ENCODE peak calls at places on chromosomes 16 and 17, in six cellular contexts. R is psoas muscle; T is hepatocyte; Z is upper lobe of right lung; L is CD4-positive, CD25-positive, alpha-beta regulatory T cell; S is fibroblast of lung. H is an unnamed sample. For H3K27me3, the result is how much of the 10 kb centered on the place peaks cover.

GRCh38 chr17:45221997-45222272 is 250 bp downstream of the FMNL1 start:
- DNase-seq in R (no peak), T (no peak), Z (no peak), L (no peak), S (no peak), H (no peak)

GRCh38 chr16:87101903-87102302 is 215.3 kb downstream of the C16orf95 start:
- DNase-seq in R (no peak), T (no peak), Z (no peak), L (no peak), S (peak), H (no peak)

GRCh38 chr17:3845361-3845753 is 689 bp downstream of the NCBP3 start:
- DNase-seq in R (no peak), T (peak), Z (no peak), L (no peak), S (peak), H (no peak)

GRCh38 chr17:30334421-30334820 is 564 bp upstream of the TMIGD1 start:
- DNase-seq in R (no peak), T (no peak), Z (no peak), L (no peak), S (no peak), H (no peak)

GRCh38 chr17:13592427-13592826 is 9.3 kb downstream of the HS3ST3A1 start:
- DNase-seq in R (no peak), T (no peak), Z (no peak), L (no peak), S (peak), H (no peak)

GRCh38 chr16:1466968-1467521 is 7.8 kb downstream of the CLCN7 start:
- DNase-seq in R (no peak), T (no peak), Z (peak), L (no peak), S (no peak), H (no peak)

GRCh38 chr16:76906552-76906951 is 284.4 kb upstream of the MON1B start:
- DNase-seq in R (no peak), T (no peak), Z (no peak), L (no peak), S (no peak), H (no peak)

GRCh38 chr17:70609566-70609965 is 440.2 kb downstream of the KCNJ2 start:
- DNase-seq in R (no peak), T (no peak), Z (no peak), L (no peak), S (no peak), H (no peak)

GRCh38 chr17:82019905-82020873 is 2.5 kb downstream of the CENPX start:
- DNase-seq in R (peak), T (peak), Z (peak), L (peak), S (peak), H (peak)

GRCh38 chr16:81855552-81856153 is 76.6 kb downstream of the PLCG2 start:
- DNase-seq in R (no peak), T (no peak), Z (no peak), L (no peak), S (no peak), H (no peak)

GRCh38 chr17:59456923-59457615 is 108.3 kb upstream of the DHX40 start:
- DNase-seq in R (no peak), T (no peak), Z (no peak), L (no peak), S (no peak), H (no peak)

GRCh38 chr16:74449470-74449869 is 28.2 kb upstream of the CLEC18B start:
- DNase-seq in R (peak), T (peak), Z (no peak), L (no peak), S (peak), H (no peak)

GRCh38 chr17:6893382-6894205 is 62.1 kb upstream of the TEKT1 start:
- DNase-seq in R (no peak), T (no peak), Z (no peak), L (no peak), S (no peak), H (no peak)

GRCh38 chr17:17785407-17785806 is 51.4 kb downstream of the SREBF1 start:
- DNase-seq in R (peak), T (no peak), Z (no peak), L (no peak), S (no peak), H (no peak)

GRCh38 chr17:40903129-40903847 is 18.2 kb upstream of the KRT20 start:
- DNase-seq in R (no peak), T (peak), Z (no peak), L (no peak), S (peak), H (no peak)

GRCh38 chr17:47304191-47304590 is 19.6 kb upstream of the EFCAB13 start:
- DNase-seq in R (no peak), T (no peak), Z (no peak), L (no peak), S (peak), H (no peak)

GRCh38 chr17:61399131-61400057 is at the start of gene TBX2:
- DNase-seq in R (peak), T (peak), Z (peak), L (no peak), S (peak), H (no peak)

GRCh38 chr17:6670999-6671398 is 19.4 kb downstream of the C17orf100 start:
- DNase-seq in R (no peak), T (no peak), Z (no peak), L (no peak), S (no peak), H (no peak)

GRCh38 chr16:55283776-55284717 is 40.0 kb upstream of the IRX6 start:
- DNase-seq in R (no peak), T (no peak), Z (no peak), L (no peak), S (no peak), H (no peak)

GRCh38 chr17:58352843-58353719 is 1.1 kb upstream of the SUPT4H1 start:
- DNase-seq in R (no peak), T (peak), Z (peak), L (no peak), S (peak), H (peak)

GRCh38 chr17:13385481-13385907 is 216.2 kb downstream of the HS3ST3A1 start:
- DNase-seq in R (no peak), T (peak), Z (no peak), L (no peak), S (peak), H (no peak)

GRCh38 chr17:10089221-10089799 is 109.1 kb downstream of the GAS7 start:
- DNase-seq in R (no peak), T (no peak), Z (no peak), L (no peak), S (peak), H (no peak)

GRCh38 chr16:31869511-31870201 is 4.0 kb upstream of the ZNF267 start:
- DNase-seq in R (no peak), T (no peak), Z (peak), L (peak), S (peak), H (peak)

GRCh38 chr17:75573994-75574393 is 13.6 kb upstream of the MYO15B start:
- DNase-seq in R (no peak), T (peak), Z (no peak), L (no peak), S (no peak), H (no peak)

GRCh38 chr17:67431210-67432015 is 54.3 kb downstream of the PITPNC1 start:
- DNase-seq in R (no peak), T (peak), Z (no peak), L (no peak), S (peak), H (no peak)

GRCh38 chr17:81722184-81723120 is 10.4 kb downstream of the SLC25A10 start:
- DNase-seq in R (no peak), T (peak), Z (peak), L (no peak), S (no peak), H (no peak)

DNA sequence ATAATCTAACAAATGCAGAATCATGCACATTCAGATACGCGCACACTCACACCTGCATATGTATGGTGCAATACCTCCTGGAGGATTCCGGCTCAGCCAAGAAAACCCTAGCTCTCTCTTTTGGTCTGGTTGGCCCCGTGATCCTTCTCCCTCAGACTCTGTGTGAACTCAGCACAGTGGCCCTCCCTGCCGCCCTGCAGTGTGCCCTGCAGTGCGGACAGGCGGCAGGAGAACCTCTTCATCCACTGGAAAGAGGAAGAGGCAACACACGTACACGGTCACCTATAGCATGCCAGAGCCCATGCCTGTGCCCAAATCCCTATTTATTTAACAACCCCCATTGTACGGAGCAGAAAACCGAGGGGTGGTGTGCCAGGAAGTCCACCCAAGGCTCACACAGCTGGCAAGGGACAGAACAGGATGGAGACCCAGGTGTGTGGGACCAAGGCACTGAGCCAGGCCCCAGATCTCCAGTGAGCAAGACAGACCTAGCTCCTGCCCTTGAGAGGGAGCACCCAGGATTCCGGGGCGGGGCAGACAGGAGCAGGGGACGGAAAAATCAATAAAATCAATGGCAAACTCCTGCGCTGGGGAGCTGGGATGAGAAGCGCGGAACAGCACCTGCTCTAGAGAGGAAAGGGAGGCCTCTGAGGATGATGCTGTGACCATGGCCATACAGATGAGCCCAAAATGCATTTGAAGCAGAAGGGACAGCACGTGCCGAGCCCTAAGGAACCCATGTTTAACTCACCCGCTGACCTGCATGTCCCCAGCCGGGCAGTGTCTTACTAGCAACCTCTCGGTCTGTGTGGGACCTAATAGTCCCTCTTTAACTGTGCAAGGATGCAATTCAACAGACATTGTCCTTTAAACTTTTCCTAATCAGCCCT is 54.7 kb upstream of the CIBAR2 start:
- DNase-seq in R (peak), T (no peak), Z (no peak), L (no peak), S (no peak), H (no peak)
- H3K27me3 ChIP-seq in R (under half), T (under half), Z (under half), L (under half), S (under half), H (under half)

DNA sequence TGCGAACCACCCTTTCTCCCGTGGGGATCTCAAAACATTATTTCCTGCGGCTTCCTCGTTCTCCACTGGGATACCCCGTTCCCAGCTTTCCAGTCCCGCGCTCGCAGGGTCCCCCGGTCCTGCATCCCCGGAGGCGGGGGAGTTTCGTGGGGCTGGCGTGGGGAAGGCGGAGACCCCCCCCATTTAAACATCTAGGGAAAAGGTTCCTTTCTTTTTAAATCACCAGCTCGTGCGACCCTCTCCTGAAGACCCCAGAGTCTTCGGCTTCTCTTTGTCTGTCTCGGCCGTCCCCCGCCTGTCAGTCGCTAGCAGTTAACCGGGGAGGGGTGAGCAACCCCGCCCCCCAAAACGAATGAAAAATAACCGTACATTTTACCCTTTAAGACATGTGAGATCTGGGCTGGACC is 486 bp upstream of the IGF2BP1 start:
- DNase-seq in R (no peak), T (peak), Z (no peak), L (no peak), S (no peak), H (no peak)
- H3K27me3 ChIP-seq in R (under half), T (under half), Z (half or more), L (half or more), S (half or more), H (half or more)

GRCh38 chr16:26273607-26274006 is 581.8 kb downstream of the HS3ST4 start:
- DNase-seq in R (no peak), T (no peak), Z (no peak), L (no peak), S (no peak), H (no peak)
- H3K27me3 ChIP-seq in R (under half), T (under half), Z (under half), L (under half), S (under half), H (under half)

GRCh38 chr16:2471653-2472487 is 773 bp downstream of the NTN3 start:
- DNase-seq in R (no peak), T (no peak), Z (no peak), L (no peak), S (no peak), H (no peak)

GRCh38 chr16:2473999-2474876 is 689 bp upstream of the TBC1D24 start:
- DNase-seq in R (peak), T (peak), Z (peak), L (peak), S (peak), H (peak)

GRCh38 chr16:2473425-2473926 is 1.5 kb upstream of the TBC1D24 start:
- DNase-seq in R (no peak), T (no peak), Z (no peak), L (no peak), S (no peak), H (no peak)

GRCh38 chr16:2472488-2472864 is 1.4 kb downstream of the NTN3 start:
- DNase-seq in R (no peak), T (no peak), Z (no peak), L (no peak), S (no peak), H (no peak)

GRCh38 chr16:2472885-2473284 is 1.8 kb downstream of the NTN3 start:
- DNase-seq in R (no peak), T (no peak), Z (no peak), L (no peak), S (no peak), H (no peak)
- H3K27me3 ChIP-seq in R (under half), T (under half), Z (under half), L (under half), S (under half), H (under half)

H was measured in CD8-positive, alpha-beta T cell.